ENCODE peak calls at places on chromosomes 2 and 18, in seven cellular contexts. M, U, B, Y, Z, J and I are unnamed samples.

GRCh38 chr2:74708883-74709282 is 54.8 kb downstream of the SEMA4F start:
- DNase-seq in B (no peak), Y (no peak), Z (no peak), U (no peak), J (no peak), M (no peak), I (no peak)

GRCh38 chr2:10575566-10576300 is 114.0 kb downstream of the NOL10 start:
- DNase-seq in J (no peak), B (no peak), M (no peak), U (no peak), Z (no peak), Y (no peak), I (no peak)

GRCh38 chr2:9238927-9239326 is 32.3 kb downstream of the ASAP2 start:
- DNase-seq in J (no peak), M (no peak), B (no peak), U (no peak), Z (no peak), Y (no peak), I (no peak)

GRCh38 chr2:128769457-128770142 is 450.9 kb upstream of the HS6ST1 start:
- DNase-seq in B (no peak), Z (no peak), Y (no peak), U (no peak), J (no peak), M (no peak), I (no peak)

GRCh38 chr2:224261316-224261715 is 140.6 kb downstream of the FAM124B start:
- DNase-seq in J (no peak), Z (no peak), M (no peak), U (no peak), Y (no peak), B (no peak), I (no peak)

GRCh38 chr2:230592775-230593174 is 119.9 kb upstream of the CAB39 start:
- DNase-seq in Z (peak), U (no peak), J (no peak), M (no peak), B (no peak), Y (no peak), I (no peak)

GRCh38 chr2:71276311-71277158 is 49.6 kb upstream of the PAIP2B start:
- DNase-seq in J (peak), M (peak), Z (peak), B (peak), Y (peak), U (peak), I (peak)

GRCh38 chr18:45221363-45221762 is 393.9 kb upstream of the SLC14A2 start:
- DNase-seq in J (no peak), Z (no peak), U (no peak), Y (no peak), M (no peak), B (no peak), I (no peak)

GRCh38 chr18:63869851-63870250 is 17.7 kb upstream of the SERPINB2 start:
- DNase-seq in J (no peak), Z (no peak), Y (no peak), U (no peak), B (no peak), M (no peak), I (no peak)

GRCh38 chr2:105057005-105057404 is 19.1 kb downstream of the MRPS9 start:
- DNase-seq in B (no peak), M (no peak), J (no peak), Y (no peak), Z (no peak), U (no peak), I (no peak)

GRCh38 chr2:126634273-126634861 is 21.6 kb upstream of the GYPC start:
- DNase-seq in Z (peak), B (no peak), U (no peak), Y (no peak), M (no peak), J (no peak), I (no peak)

GRCh38 chr2:187922841-187923240 is 368.6 kb upstream of the TFPI start:
- DNase-seq in M (no peak), Z (no peak), B (no peak), J (no peak), Y (no peak), U (no peak), I (no peak)

GRCh38 chr2:142218471-142218870 is 87.7 kb upstream of the LRP1B start:
- DNase-seq in B (no peak), U (no peak), Y (no peak), J (no peak), M (no peak), Z (no peak), I (peak)

GRCh38 chr2:10860476-10861325 is 48.1 kb upstream of the PDIA6 start:
- DNase-seq in M (no peak), Z (no peak), U (no peak), J (no peak), B (no peak), Y (no peak), I (no peak)